ENCODE peak calls at places on chromosomes 4 and X, in eight cellular contexts. One of them, this sample, is unnamed.

GRCh38 chr4:109157205-109157604 is 145.3 kb downstream of the COL25A1 start:
- DNase-seq in nephron progenitor cell: no peak
- DNase-seq in memory B cell: no peak
- DNase-seq in thoracic aorta: no peak
- DNase-seq in caudate nucleus: no peak
- DNase-seq in NCI-H510A treated with DMSO at 0.1 percent for 48 hours: no peak
- DNase-seq in WTC11: no peak
- DNase-seq in HEK293T: no peak
- DNase-seq in this sample: no peak

GRCh38 chrX:151789179-151789800 is 54.7 kb downstream of the CNGA2 start:
- DNase-seq in NCI-H510A treated with DMSO at 0.1 percent for 48 hours: no peak
- DNase-seq in nephron progenitor cell: no peak
- DNase-seq in caudate nucleus: no peak
- DNase-seq in WTC11: no peak
- DNase-seq in thoracic aorta: peak
- DNase-seq in HEK293T: no peak
- DNase-seq in memory B cell: no peak
- DNase-seq in this sample: no peak

GRCh38 chr4:102843273-102843672 is 15.9 kb upstream of the UBE2D3 start:
- DNase-seq in caudate nucleus: no peak
- DNase-seq in memory B cell: no peak
- DNase-seq in HEK293T: no peak
- DNase-seq in NCI-H510A treated with DMSO at 0.1 percent for 48 hours: no peak
- DNase-seq in WTC11: no peak
- DNase-seq in nephron progenitor cell: no peak
- DNase-seq in thoracic aorta: no peak
- DNase-seq in this sample: no peak

GRCh38 chr4:77443941-77444340 is 161.7 kb upstream of the CXCL13 start:
- DNase-seq in memory B cell: no peak
- DNase-seq in thoracic aorta: no peak
- DNase-seq in HEK293T: no peak
- DNase-seq in WTC11: no peak
- DNase-seq in nephron progenitor cell: no peak
- DNase-seq in caudate nucleus: no peak
- DNase-seq in NCI-H510A treated with DMSO at 0.1 percent for 48 hours: no peak
- DNase-seq in this sample: no peak

GRCh38 chr4:15400911-15401671 is 26.7 kb upstream of the C1QTNF7 start:
- DNase-seq in caudate nucleus: no peak
- DNase-seq in nephron progenitor cell: no peak
- DNase-seq in HEK293T: no peak
- DNase-seq in WTC11: no peak
- DNase-seq in memory B cell: no peak
- DNase-seq in thoracic aorta: peak
- DNase-seq in NCI-H510A treated with DMSO at 0.1 percent for 48 hours: no peak
- DNase-seq in this sample: no peak

GRCh38 chrX:151830911-151831310 is 81.8 kb upstream of the MAGEA4 start:
- DNase-seq in NCI-H510A treated with DMSO at 0.1 percent for 48 hours: no peak
- DNase-seq in nephron progenitor cell: no peak
- DNase-seq in thoracic aorta: no peak
- DNase-seq in memory B cell: no peak
- DNase-seq in HEK293T: no peak
- DNase-seq in caudate nucleus: no peak
- DNase-seq in WTC11: no peak
- DNase-seq in this sample: no peak

GRCh38 chrX:46649421-46650260 is 76.1 kb downstream of the CHST7 start:
- DNase-seq in caudate nucleus: peak
- DNase-seq in memory B cell: no peak
- DNase-seq in nephron progenitor cell: no peak
- DNase-seq in NCI-H510A treated with DMSO at 0.1 percent for 48 hours: no peak
- DNase-seq in thoracic aorta: no peak
- DNase-seq in WTC11: peak
- DNase-seq in HEK293T: no peak
- DNase-seq in this sample: peak

GRCh38 chr4:81471361-81472248 is at the start of gene RASGEF1B:
- DNase-seq in thoracic aorta: peak
- DNase-seq in memory B cell: peak
- DNase-seq in caudate nucleus: peak
- DNase-seq in nephron progenitor cell: peak
- DNase-seq in HEK293T: peak
- DNase-seq in NCI-H510A treated with DMSO at 0.1 percent for 48 hours: peak
- DNase-seq in WTC11: peak
- DNase-seq in this sample: peak

GRCh38 chr4:41339812-41340809 is 83.4 kb downstream of the UCHL1 start:
- DNase-seq in HEK293T: no peak
- DNase-seq in thoracic aorta: no peak
- DNase-seq in memory B cell: no peak
- DNase-seq in nephron progenitor cell: peak
- DNase-seq in WTC11: peak
- DNase-seq in caudate nucleus: peak
- DNase-seq in NCI-H510A treated with DMSO at 0.1 percent for 48 hours: no peak
- DNase-seq in this sample: peak

GRCh38 chrX:338281-338835 is 19.8 kb upstream of the GTPBP6 start:
- DNase-seq in NCI-H510A treated with DMSO at 0.1 percent for 48 hours: no peak
- DNase-seq in WTC11: no peak
- DNase-seq in memory B cell: no peak
- DNase-seq in thoracic aorta: no peak
- DNase-seq in caudate nucleus: no peak
- DNase-seq in HEK293T: no peak
- DNase-seq in nephron progenitor cell: no peak
- DNase-seq in this sample: no peak

GRCh38 chrX:137425273-137425902 is 140.5 kb upstream of the ZIC3 start:
- DNase-seq in memory B cell: no peak
- DNase-seq in HEK293T: no peak
- DNase-seq in nephron progenitor cell: no peak
- DNase-seq in thoracic aorta: no peak
- DNase-seq in NCI-H510A treated with DMSO at 0.1 percent for 48 hours: no peak
- DNase-seq in caudate nucleus: no peak
- DNase-seq in WTC11: no peak
- DNase-seq in this sample: no peak

GRCh38 chr4:89111833-89112563 is 665 bp downstream of the TIGD2 start:
- DNase-seq in thoracic aorta: no peak
- DNase-seq in memory B cell: no peak
- DNase-seq in NCI-H510A treated with DMSO at 0.1 percent for 48 hours: peak
- DNase-seq in nephron progenitor cell: no peak
- DNase-seq in HEK293T: no peak
- DNase-seq in WTC11: no peak
- DNase-seq in caudate nucleus: no peak
- DNase-seq in this sample: no peak

This sample was measured in H9.